ENCODE peak calls at places on chromosomes 7 and 10, in ten cellular contexts. H is sigmoid colon; Z is prostate gland; U is body of pancreas; B is psoas muscle; C is Panc1; G is hepatocyte; W is left ventricle myocardium inferior; V is CD8-positive, alpha-beta T cell; N is right cardiac atrium. J is an unnamed sample.
A peak's percentile ranks its signal among the peaks of the same experiment; 100 is the strongest.

GRCh38 chr7:98900815-98901214 is 22.5 kb downstream of the TRRAP start:
- DNase-seq in V (no peak), W (no peak), B (no peak), H (no peak), U (no peak), N (no peak), C (no peak), Z (no peak), G (no peak), J (no peak)

GRCh38 chr10:113711142-113711541 is 31.4 kb downstream of the CASP7 start:
- DNase-seq in V (no peak), N (no peak), W (no peak), C (no peak), G (no peak), B (no peak), Z (no peak), U (no peak), H (no peak), J (no peak)

GRCh38 chr7:7897509-7897908 is 71.1 kb upstream of the GLCCI1 start:
- DNase-seq in Z (no peak), U (no peak), H (no peak), C (no peak), N (no peak), V (no peak), B (no peak), W (no peak), G (no peak), J (no peak)

GRCh38 chr7:134375206-134375605 is 58.5 kb upstream of the SLC35B4 start:
- DNase-seq in N (no peak), G (no peak), B (no peak), H (no peak), C (no peak), W (no peak), V (no peak), U (no peak), Z (no peak), J (no peak)

GRCh38 chr10:90718185-90718584 is 139.7 kb downstream of the HTR7 start:
- DNase-seq in Z (no peak), W (no peak), U (no peak), N (no peak), B (no peak), C (no peak), H (no peak), V (no peak), G (no peak), J (no peak)

GRCh38 chr10:122116331-122116730 is 127.4 kb downstream of the TACC2 start:
- DNase-seq in H (no peak), W (no peak), U (no peak), C (no peak), V (no peak), G (peak; percentile 55), B (peak; percentile 68), N (no peak), Z (no peak), J (no peak)

GRCh38 chr7:95922191-95922590 is 149.8 kb downstream of the DYNC1I1 start:
- DNase-seq in C (no peak), H (no peak), Z (no peak), V (no peak), N (no peak), B (no peak), U (no peak), W (no peak), G (no peak), J (no peak)

GRCh38 chr7:7103343-7104313 is 78.7 kb upstream of the C1GALT1 start:
- DNase-seq in C (peak; percentile 50), Z (peak; percentile 27), B (no peak), U (no peak), V (no peak), H (no peak), G (peak; percentile 64), W (no peak), N (peak; percentile 51), J (no peak)

GRCh38 chr10:52297727-52298126 is 16.4 kb upstream of the DKK1 start:
- DNase-seq in U (no peak), B (no peak), C (no peak), V (no peak), H (no peak), W (no peak), N (no peak), Z (no peak), G (no peak), J (no peak)

GRCh38 chr7:28700790-28701203 is 257.3 kb downstream of the TRIL start:
- DNase-seq in C (no peak), H (no peak), N (no peak), B (no peak), V (no peak), U (no peak), Z (no peak), G (no peak), W (no peak), J (no peak)

GRCh38 chr7:157016352-157017041 is 6.0 kb upstream of the MNX1 start:
- DNase-seq in N (no peak), W (no peak), C (no peak), H (no peak), V (no peak), Z (no peak), G (no peak), U (no peak), B (no peak), J (no peak)

GRCh38 chr7:29563590-29564454 is at the start of gene PRR15:
- DNase-seq in H (peak; percentile 63), V (no peak), N (peak; percentile 59), W (no peak), U (peak; percentile 93), G (peak; percentile 89), C (no peak), Z (peak; percentile 74), B (peak; percentile 52), J (no peak)

GRCh38 chr7:132901241-132901640 is 180.6 kb downstream of the CHCHD3 start:
- DNase-seq in V (no peak), C (no peak), Z (no peak), U (no peak), N (no peak), H (no peak), G (no peak), B (no peak), W (no peak), J (no peak)

GRCh38 chr10:80701706-80702105 is 164.0 kb downstream of the SH2D4B start:
- DNase-seq in H (no peak), G (no peak), V (no peak), Z (no peak), C (no peak), U (no peak), B (no peak), W (no peak), N (no peak), J (no peak)

GRCh38 chr10:80700760-80701444 is 163.2 kb downstream of the SH2D4B start:
- DNase-seq in H (no peak), W (no peak), V (no peak), C (no peak), U (no peak), B (no peak), G (no peak), Z (no peak), N (no peak), J (no peak)

GRCh38 chr10:80697926-80698325 is 160.2 kb downstream of the SH2D4B start:
- DNase-seq in U (no peak), W (no peak), Z (no peak), C (no peak), G (no peak), H (no peak), B (no peak), V (no peak), N (no peak), J (no peak)

GRCh38 chr10:80700252-80700651 is 162.6 kb downstream of the SH2D4B start:
- DNase-seq in N (no peak), W (no peak), H (no peak), B (no peak), Z (no peak), C (no peak), G (no peak), U (no peak), V (no peak), J (no peak)

DNA sequence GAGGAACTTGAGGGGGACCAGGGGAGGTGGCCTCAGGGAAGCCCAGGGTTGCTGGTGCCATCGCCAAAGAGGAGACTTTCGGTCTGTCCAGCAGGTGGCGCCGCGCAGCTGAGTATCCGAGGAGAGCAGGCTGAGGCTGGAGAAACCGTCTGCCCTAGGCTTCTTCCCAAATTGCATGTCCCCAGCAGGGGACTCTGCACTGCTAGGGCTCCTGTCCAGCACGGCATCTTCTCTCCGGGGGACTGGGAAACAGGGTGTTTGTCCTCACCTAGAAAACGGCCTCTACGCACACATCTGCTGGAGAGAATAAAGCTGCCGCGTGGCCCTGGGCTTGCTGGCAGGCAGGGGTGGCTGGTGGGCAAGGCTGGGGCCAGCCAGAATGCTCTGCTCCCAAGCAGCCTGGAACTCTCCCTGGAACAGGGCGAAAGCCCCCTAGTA is 161.9 kb downstream of the SH2D4B start:
- DNase-seq in B (peak; percentile 88), U (peak; percentile 77), V (peak; percentile 59), H (peak; percentile 80), C (peak; percentile 39), G (peak; percentile 90), N (peak; percentile 92), W (peak; percentile 74), Z (peak; percentile 74), J (peak; percentile 20)
- H3K27me3 ChIP-seq in B (no peaks in the 10 kb centered on the region), U (no peaks in the 10 kb centered on the region), V (no peaks in the 10 kb centered on the region), H (no peaks in the 10 kb centered on the region), C (peaks cover 3% of the 10 kb centered on the region), G (no peaks in the 10 kb centered on the region), N (no peaks in the 10 kb centered on the region), W (no peaks in the 10 kb centered on the region), Z (no peaks in the 10 kb centered on the region), J (no peaks in the 10 kb centered on the region)

GRCh38 chr10:69334258-69335062 is 56.2 kb downstream of the HK1 start:
- DNase-seq in U (no peak), G (no peak), Z (no peak), H (no peak), C (no peak), N (no peak), V (no peak), W (no peak), B (no peak), J (no peak)
- H3K4me1 ChIP-seq in U (peaks cover 29% of the 10 kb centered on the region), G (peaks cover 48% of the 10 kb centered on the region), Z (peaks cover 50% of the 10 kb centered on the region), H (no peaks in the 10 kb centered on the region), C (peaks cover 11% of the 10 kb centered on the region), N (peaks cover 58% of the 10 kb centered on the region), V (peaks cover 36% of the 10 kb centered on the region), W (peaks cover 100% of the 10 kb centered on the region), B (peaks cover 75% of the 10 kb centered on the region), J (peaks cover 79% of the 10 kb centered on the region)

DNA sequence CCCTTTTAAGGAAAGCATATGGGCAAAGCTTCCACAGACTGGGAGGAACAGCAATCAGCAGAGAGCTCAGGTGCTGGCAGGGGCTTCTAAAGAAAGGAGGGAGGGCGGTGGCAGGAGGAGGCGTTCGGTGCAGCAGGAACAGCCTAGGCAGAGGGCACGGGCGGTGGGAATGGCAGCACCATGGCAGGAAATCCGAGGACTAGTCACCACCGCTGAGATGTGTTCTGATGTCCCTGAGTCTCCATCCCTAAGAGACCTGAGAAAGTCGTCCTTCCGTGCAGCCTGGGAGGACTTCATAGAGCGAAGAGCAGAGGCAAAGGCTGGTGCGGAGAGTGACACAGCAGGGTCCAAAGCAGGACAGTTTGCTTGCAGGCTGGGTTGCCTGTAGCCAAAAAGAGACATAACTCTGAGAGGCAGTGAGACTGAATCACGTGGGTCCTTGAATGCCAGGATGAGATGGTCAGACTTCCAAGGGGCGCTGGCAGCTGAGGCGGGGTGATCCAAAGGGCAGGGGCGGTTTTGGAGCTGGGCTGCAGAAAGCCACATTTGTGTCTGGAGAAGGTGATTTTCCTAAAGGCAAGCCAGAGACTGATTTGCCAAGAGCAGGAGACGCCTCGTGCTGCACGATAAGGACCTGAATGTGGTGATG is 35.8 kb upstream of the GRID1 start:
- DNase-seq in N (no peak), Z (no peak), V (no peak), C (no peak), G (no peak), H (no peak), U (no peak), W (no peak), B (no peak), J (no peak)
- H3K4me3 ChIP-seq in N (no peak overlapping the region), Z (no peak overlapping the region), V (no peak overlapping the region), C (no peak overlapping the region), G (no peak overlapping the region), H (no peak overlapping the region), U (no peak overlapping the region), W (peak overlapping the region; percentile 23), B (no peak overlapping the region), J (peak overlapping the region; percentile 89)

GRCh38 chr7:105807363-105807762 is 69.0 kb downstream of the ATXN7L1 start:
- DNase-seq in G (no peak), Z (no peak), U (no peak), C (no peak), N (no peak), V (no peak), W (no peak), H (no peak), B (no peak), J (no peak)
- H3K27me3 ChIP-seq in G (no peaks in the 10 kb centered on the region), Z (no peaks in the 10 kb centered on the region), U (no peaks in the 10 kb centered on the region), C (no peaks in the 10 kb centered on the region), N (no peaks in the 10 kb centered on the region), V (no peaks in the 10 kb centered on the region), W (no peaks in the 10 kb centered on the region), H (no peaks in the 10 kb centered on the region), B (no peaks in the 10 kb centered on the region), J (no peaks in the 10 kb centered on the region)

J was measured in thoracic aorta.